ENCODE peak calls at places on chromosomes 4 and X, in eight cellular contexts. Z, F, G, R, S, V, E and I are unnamed samples.
A peak's percentile ranks its signal among the peaks of the same experiment; 100 is the strongest.

GRCh38 chr4:961651-962230 is 11.6 kb downstream of the DGKQ start:
- DNase-seq in E (no peak), Z (no peak), V (no peak), F (no peak), R (no peak), S (no peak), G (no peak), I (no peak)

GRCh38 chr4:47413515-47413914 is 50.0 kb downstream of the COMMD8 start:
- DNase-seq in F (no peak), R (no peak), E (no peak), V (no peak), G (no peak), Z (no peak), S (no peak), I (no peak)

GRCh38 chr4:176043838-176044588 is 21.6 kb upstream of the WDR17 start:
- DNase-seq in Z (no peak), V (no peak), G (no peak), S (no peak), E (no peak), F (no peak), R (no peak), I (no peak)

GRCh38 chrX:153600921-153601320 is 2.0 kb upstream of the CCNQ start:
- DNase-seq in G (no peak), S (no peak), F (no peak), V (no peak), R (no peak), E (no peak), Z (no peak), I (no peak)

GRCh38 chr4:76640252-76640925 is 205.4 kb downstream of the SHROOM3 start:
- DNase-seq in R (no peak), S (no peak), G (peak; percentile 74), F (no peak), V (no peak), E (no peak), Z (no peak), I (no peak)

GRCh38 chr4:25443851-25444250 is 66.8 kb downstream of the ANAPC4 start:
- DNase-seq in R (no peak), G (no peak), S (no peak), F (no peak), Z (no peak), E (peak; percentile 68), V (no peak), I (peak; percentile 4)

GRCh38 chr4:82372502-82372873 is 1.3 kb downstream of the HNRNPD start:
- DNase-seq in G (peak; percentile 54), S (peak; percentile 58), E (no peak), F (no peak), Z (no peak), V (no peak), R (no peak), I (no peak)

GRCh38 chr4:165879581-165879980 is 6.5 kb downstream of the TLL1 start:
- DNase-seq in F (no peak), E (no peak), G (no peak), R (no peak), V (no peak), S (no peak), Z (no peak), I (no peak)

GRCh38 chr4:101201421-101201820 is 145.9 kb downstream of the PPP3CA start:
- DNase-seq in F (no peak), S (no peak), V (no peak), R (no peak), Z (no peak), E (no peak), G (no peak), I (no peak)

GRCh38 chrX:153539171-153539978 is 21.9 kb downstream of the ATP2B3 start:
- DNase-seq in E (peak; percentile 92), V (no peak), Z (peak; percentile 74), S (peak; percentile 75), R (peak; percentile 53), G (peak; percentile 69), F (peak; percentile 8), I (no peak)